ENCODE peak calls at places on chromosome 4, in four cellular contexts. B is psoas muscle, L is IMR-90, W is left lung. T is an unnamed sample.

GRCh38 chr4:37891221-37892159 is 606 bp downstream of the TBC1D1 start:
- DNase-seq in L (peak; percentile 4), W (no peak), B (peak; percentile 74), T (no peak)

GRCh38 chr4:160631044-160631443 is 1528.2 kb downstream of the RAPGEF2 start:
- DNase-seq in B (no peak), W (no peak), L (no peak), T (no peak)

GRCh38 chr4:116132946-116133345 is 952.4 kb downstream of the TRAM1L1 start:
- DNase-seq in B (no peak), L (no peak), W (no peak), T (no peak)

GRCh38 chr4:48375651-48376291 is 34.4 kb downstream of the SLAIN2 start:
- DNase-seq in B (no peak), W (no peak), L (peak; percentile 96), T (no peak)

GRCh38 chr4:80189581-80189955 is 7.7 kb upstream of the PRDM8 start:
- DNase-seq in B (no peak), W (no peak), L (no peak), T (no peak)

GRCh38 chr4:101644516-101644915 is 146.0 kb upstream of the BANK1 start:
- DNase-seq in L (no peak), W (no peak), B (no peak), T (no peak)

GRCh38 chr4:55636622-55636999 is 513 bp upstream of the NMU start:
- DNase-seq in W (no peak), B (no peak), L (no peak), T (no peak)

GRCh38 chr4:168612435-168613139 is 115.7 kb downstream of the PALLD start:
- DNase-seq in W (no peak), B (no peak), L (peak; percentile 78), T (no peak)

GRCh38 chr4:88792821-88793220 is 95.2 kb upstream of the NAP1L5 start:
- DNase-seq in W (no peak), L (peak; percentile 59), B (no peak), T (no peak)

GRCh38 chr4:112589207-112589606 is 47.5 kb downstream of the ZGRF1 start:
- DNase-seq in W (no peak), L (peak; percentile 23), B (no peak), T (no peak)

GRCh38 chr4:153963216-153963615 is 174.3 kb upstream of the SFRP2 start:
- DNase-seq in W (no peak), B (no peak), L (no peak), T (no peak)

GRCh38 chr4:150315691-150316090 is 237.4 kb downstream of the DCLK2 start:
- DNase-seq in B (no peak), W (no peak), L (no peak), T (no peak)

GRCh38 chr4:165505991-165506779 is 127.4 kb downstream of the CPE start:
- DNase-seq in W (no peak), B (no peak), L (peak; percentile 30), T (no peak)

GRCh38 chr4:45358573-45359506 is 632.5 kb upstream of the GNPDA2 start:
- DNase-seq in B (no peak), W (no peak), L (no peak), T (no peak)

GRCh38 chr4:118758293-118758692 is 73.1 kb downstream of the METTL14 start:
- DNase-seq in B (no peak), L (peak; percentile 85), W (no peak), T (no peak)

GRCh38 chr4:118756429-118756828 is 71.2 kb downstream of the METTL14 start:
- DNase-seq in W (no peak), B (no peak), L (no peak), T (no peak)

GRCh38 chr4:118756958-118757357 is 71.8 kb downstream of the METTL14 start:
- DNase-seq in W (no peak), L (no peak), B (no peak), T (no peak)

GRCh38 chr4:118759481-118759880 is 74.3 kb downstream of the METTL14 start:
- DNase-seq in L (no peak), B (no peak), W (no peak), T (peak; percentile 32)

DNA sequence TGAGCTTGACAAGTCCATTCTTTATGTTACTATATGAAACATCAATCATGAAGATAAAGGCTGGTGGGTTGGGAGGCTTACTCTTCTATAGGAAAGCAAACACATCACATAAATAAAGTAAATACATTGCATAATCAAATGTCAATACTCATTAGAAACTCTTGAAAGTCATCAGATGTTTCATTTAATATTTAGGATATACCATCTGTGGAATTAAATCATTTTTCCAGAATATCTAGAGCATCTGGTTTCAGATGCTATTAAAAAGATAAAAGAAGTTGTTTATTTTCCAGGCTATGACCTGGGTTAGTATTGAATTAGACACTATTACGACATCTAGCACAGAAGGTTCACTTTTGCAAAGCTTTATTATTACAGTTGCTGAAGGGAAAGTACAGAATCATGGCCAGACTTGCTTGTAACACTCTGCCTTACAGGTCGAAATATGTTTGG is 72.6 kb downstream of the METTL14 start:
- DNase-seq in L (peak; percentile 85), B (no peak), W (no peak), T (no peak)
- H3K4me3 ChIP-seq in L (no peak overlapping the region), B (no peak overlapping the region), W (no peak overlapping the region), T (no peak overlapping the region)

GRCh38 chr4:2104556-2105345 is 45.6 kb downstream of the NAT8L start:
- DNase-seq in B (no peak), W (no peak), L (no peak), T (no peak)

GRCh38 chr4:2103843-2104547 is 44.9 kb downstream of the NAT8L start:
- DNase-seq in L (no peak), B (no peak), W (no peak), T (no peak)

GRCh38 chr4:2103127-2103842 is 44.2 kb downstream of the NAT8L start:
- DNase-seq in B (no peak), L (no peak), W (no peak), T (no peak)

GRCh38 chr4:2102045-2102883 is 43.1 kb downstream of the NAT8L start:
- DNase-seq in L (no peak), W (no peak), B (no peak), T (no peak)

GRCh38 chr4:2105559-2105958 is 46.4 kb downstream of the NAT8L start:
- DNase-seq in L (peak; percentile 66), W (no peak), B (no peak), T (no peak)
- H3K9me3 ChIP-seq in L (peaks cover 6% of the 10 kb centered on the region), W (peaks cover 23% of the 10 kb centered on the region), B (peaks cover 14% of the 10 kb centered on the region), T (peaks cover 4% of the 10 kb centered on the region)

GRCh38 chr4:125784741-125785140 is 470.0 kb downstream of the FAT4 start:
- DNase-seq in B (no peak), W (no peak), L (no peak), T (no peak)

GRCh38 chr4:125789018-125789417 is 474.3 kb downstream of the FAT4 start:
- DNase-seq in W (no peak), B (no peak), L (peak; percentile 22), T (no peak)

DNA sequence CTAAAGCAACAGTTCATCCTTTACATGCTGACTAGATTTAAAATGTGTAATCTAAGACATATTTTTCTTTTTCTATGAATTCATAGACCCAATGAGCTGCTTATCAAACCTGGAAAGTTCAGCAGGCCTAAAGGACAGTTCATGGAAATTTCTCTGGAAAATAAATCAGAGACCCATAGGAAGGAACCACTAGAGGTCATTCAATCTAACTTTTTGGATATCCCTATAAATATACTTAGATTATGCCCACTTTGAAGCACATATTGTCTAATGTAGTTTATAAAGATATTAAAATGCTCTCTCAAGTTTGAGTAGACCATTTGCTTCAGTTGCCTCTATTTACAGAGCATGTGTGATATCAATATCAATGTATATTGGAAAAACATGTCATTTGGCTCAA is 473.0 kb downstream of the FAT4 start:
- DNase-seq in L (no peak), B (no peak), W (no peak), T (no peak)
- H3K4me3 ChIP-seq in L (no peak overlapping the region), B (no peak overlapping the region), W (no peak overlapping the region), T (no peak overlapping the region)

DNA sequence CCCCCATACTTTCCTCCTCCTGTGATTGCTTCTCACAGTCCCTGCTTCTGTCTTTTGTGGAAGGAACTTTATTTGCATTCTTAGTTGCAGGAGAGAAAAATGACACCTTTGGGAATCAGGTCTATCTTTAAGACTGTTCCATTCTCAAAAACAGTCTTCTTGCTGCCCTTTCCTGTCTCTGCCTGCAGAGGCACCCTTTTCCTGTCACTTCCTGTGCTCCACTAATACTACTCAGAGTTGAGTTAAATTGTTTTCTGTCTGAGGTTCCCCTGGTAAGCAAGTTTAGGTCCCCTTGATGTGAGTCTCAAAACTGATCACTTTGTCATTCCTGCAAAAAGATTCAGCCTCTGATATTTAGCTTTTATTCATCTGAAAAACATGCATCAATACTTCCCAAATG is 208.8 kb upstream of the CLNK start:
- DNase-seq in L (no peak), B (no peak), W (no peak), T (no peak)
- H3K9me3 ChIP-seq in L (no peaks in the 10 kb centered on the region), B (peaks cover 3% of the 10 kb centered on the region), W (no peaks in the 10 kb centered on the region), T (no peaks in the 10 kb centered on the region)